ENCODE peak calls at places on chromosomes 12 and 14, in ten cellular contexts. One of them, this sample, is unnamed.
A peak's percentile ranks its signal among the peaks of the same experiment; 100 is the strongest.

GRCh38 chr12:13772264-13772663 is 209.1 kb downstream of the GRIN2B start:
- DNase-seq in OCI-LY7: no peak
- DNase-seq in AG04449: no peak
- DNase-seq in natural killer cell: no peak
- DNase-seq in brain microvascular endothelial cell: no peak
- DNase-seq in HepG2: no peak
- DNase-seq in A549: no peak
- DNase-seq in colonic mucosa: no peak
- DNase-seq in astrocyte of the cerebellum: no peak
- DNase-seq in nephron progenitor cell: no peak
- DNase-seq in this sample: no peak

GRCh38 chr12:12323606-12324005 is 26.4 kb downstream of the MANSC1 start:
- DNase-seq in OCI-LY7: no peak
- DNase-seq in AG04449: no peak
- DNase-seq in natural killer cell: no peak
- DNase-seq in brain microvascular endothelial cell: no peak
- DNase-seq in HepG2: no peak
- DNase-seq in A549: no peak
- DNase-seq in colonic mucosa: no peak
- DNase-seq in astrocyte of the cerebellum: no peak
- DNase-seq in nephron progenitor cell: no peak
- DNase-seq in this sample: no peak

GRCh38 chr12:131593411-131593810 is 117.5 kb upstream of the SFSWAP start:
- DNase-seq in OCI-LY7: no peak
- DNase-seq in AG04449: no peak
- DNase-seq in natural killer cell: no peak
- DNase-seq in brain microvascular endothelial cell: no peak
- DNase-seq in HepG2: no peak
- DNase-seq in A549: no peak
- DNase-seq in colonic mucosa: no peak
- DNase-seq in astrocyte of the cerebellum: no peak
- DNase-seq in nephron progenitor cell: no peak
- DNase-seq in this sample: no peak

GRCh38 chr14:59424707-59425106 is 40.5 kb downstream of the GPR135 start:
- DNase-seq in OCI-LY7: no peak
- DNase-seq in AG04449: no peak
- DNase-seq in natural killer cell: no peak
- DNase-seq in brain microvascular endothelial cell: no peak
- DNase-seq in HepG2: no peak
- DNase-seq in A549: no peak
- DNase-seq in colonic mucosa: no peak
- DNase-seq in astrocyte of the cerebellum: no peak
- DNase-seq in nephron progenitor cell: no peak
- DNase-seq in this sample: no peak

GRCh38 chr14:24315807-24316596 is 4.7 kb downstream of the LTB4R start:
- DNase-seq in OCI-LY7: no peak
- DNase-seq in AG04449: no peak
- DNase-seq in natural killer cell: no peak
- DNase-seq in brain microvascular endothelial cell: no peak
- DNase-seq in HepG2: peak; percentile 65
- DNase-seq in A549: no peak
- DNase-seq in colonic mucosa: peak; percentile 73
- DNase-seq in astrocyte of the cerebellum: no peak
- DNase-seq in nephron progenitor cell: no peak
- DNase-seq in this sample: no peak

GRCh38 chr14:64195194-64195593 is 99.0 kb downstream of the ESR2 start:
- DNase-seq in OCI-LY7: peak; percentile 17
- DNase-seq in AG04449: no peak
- DNase-seq in natural killer cell: no peak
- DNase-seq in brain microvascular endothelial cell: no peak
- DNase-seq in HepG2: no peak
- DNase-seq in A549: no peak
- DNase-seq in colonic mucosa: no peak
- DNase-seq in astrocyte of the cerebellum: no peak
- DNase-seq in nephron progenitor cell: no peak
- DNase-seq in this sample: peak; percentile 57

GRCh38 chr12:46442723-46443122 is 70.2 kb upstream of the SLC38A2 start:
- DNase-seq in OCI-LY7: no peak
- DNase-seq in AG04449: no peak
- DNase-seq in natural killer cell: no peak
- DNase-seq in brain microvascular endothelial cell: no peak
- DNase-seq in HepG2: no peak
- DNase-seq in A549: no peak
- DNase-seq in colonic mucosa: no peak
- DNase-seq in astrocyte of the cerebellum: no peak
- DNase-seq in nephron progenitor cell: no peak
- DNase-seq in this sample: no peak

GRCh38 chr12:31589896-31590729 is 823 bp downstream of the DENND5B start:
- DNase-seq in OCI-LY7: peak; percentile 81
- DNase-seq in AG04449: no peak
- DNase-seq in natural killer cell: peak; percentile 41
- DNase-seq in brain microvascular endothelial cell: peak; percentile 44
- DNase-seq in HepG2: peak; percentile 89
- DNase-seq in A549: peak; percentile 81
- DNase-seq in colonic mucosa: peak; percentile 77
- DNase-seq in astrocyte of the cerebellum: no peak
- DNase-seq in nephron progenitor cell: peak; percentile 72
- DNase-seq in this sample: peak; percentile 70

GRCh38 chr12:32025906-32026305 is 66.7 kb downstream of the RESF1 start:
- DNase-seq in OCI-LY7: peak; percentile 82
- DNase-seq in AG04449: no peak
- DNase-seq in natural killer cell: no peak
- DNase-seq in brain microvascular endothelial cell: no peak
- DNase-seq in HepG2: no peak
- DNase-seq in A549: no peak
- DNase-seq in colonic mucosa: no peak
- DNase-seq in astrocyte of the cerebellum: no peak
- DNase-seq in nephron progenitor cell: no peak
- DNase-seq in this sample: peak; percentile 24

GRCh38 chr12:124327362-124328043 is 32.6 kb downstream of the RFLNA start:
- DNase-seq in OCI-LY7: no peak
- DNase-seq in AG04449: no peak
- DNase-seq in natural killer cell: no peak
- DNase-seq in brain microvascular endothelial cell: no peak
- DNase-seq in HepG2: no peak
- DNase-seq in A549: no peak
- DNase-seq in colonic mucosa: no peak
- DNase-seq in astrocyte of the cerebellum: no peak
- DNase-seq in nephron progenitor cell: no peak
- DNase-seq in this sample: no peak

GRCh38 chr14:85531141-85531593 is 1.2 kb downstream of the FLRT2 start:
- DNase-seq in OCI-LY7: no peak
- DNase-seq in AG04449: no peak
- DNase-seq in natural killer cell: no peak
- DNase-seq in brain microvascular endothelial cell: peak; percentile 74
- DNase-seq in HepG2: no peak
- DNase-seq in A549: peak; percentile 79
- DNase-seq in colonic mucosa: peak; percentile 27
- DNase-seq in astrocyte of the cerebellum: no peak
- DNase-seq in nephron progenitor cell: peak; percentile 50
- DNase-seq in this sample: no peak

GRCh38 chr14:85532570-85532969 is 2.6 kb downstream of the FLRT2 start:
- DNase-seq in OCI-LY7: no peak
- DNase-seq in AG04449: no peak
- DNase-seq in natural killer cell: no peak
- DNase-seq in brain microvascular endothelial cell: no peak
- DNase-seq in HepG2: no peak
- DNase-seq in A549: no peak
- DNase-seq in colonic mucosa: no peak
- DNase-seq in astrocyte of the cerebellum: no peak
- DNase-seq in nephron progenitor cell: no peak
- DNase-seq in this sample: peak; percentile 21

GRCh38 chr14:85532981-85533820 is 3.3 kb downstream of the FLRT2 start:
- DNase-seq in OCI-LY7: no peak
- DNase-seq in AG04449: no peak
- DNase-seq in natural killer cell: no peak
- DNase-seq in brain microvascular endothelial cell: peak; percentile 77
- DNase-seq in HepG2: no peak
- DNase-seq in A549: peak; percentile 80
- DNase-seq in colonic mucosa: peak; percentile 37
- DNase-seq in astrocyte of the cerebellum: peak; percentile 57
- DNase-seq in nephron progenitor cell: peak; percentile 69
- DNase-seq in this sample: peak; percentile 7

GRCh38 chr14:85530626-85531025 is 682 bp downstream of the FLRT2 start:
- DNase-seq in OCI-LY7: no peak
- DNase-seq in AG04449: no peak
- DNase-seq in natural killer cell: no peak
- DNase-seq in brain microvascular endothelial cell: no peak
- DNase-seq in HepG2: no peak
- DNase-seq in A549: no peak
- DNase-seq in colonic mucosa: no peak
- DNase-seq in astrocyte of the cerebellum: no peak
- DNase-seq in nephron progenitor cell: no peak
- DNase-seq in this sample: no peak

DNA sequence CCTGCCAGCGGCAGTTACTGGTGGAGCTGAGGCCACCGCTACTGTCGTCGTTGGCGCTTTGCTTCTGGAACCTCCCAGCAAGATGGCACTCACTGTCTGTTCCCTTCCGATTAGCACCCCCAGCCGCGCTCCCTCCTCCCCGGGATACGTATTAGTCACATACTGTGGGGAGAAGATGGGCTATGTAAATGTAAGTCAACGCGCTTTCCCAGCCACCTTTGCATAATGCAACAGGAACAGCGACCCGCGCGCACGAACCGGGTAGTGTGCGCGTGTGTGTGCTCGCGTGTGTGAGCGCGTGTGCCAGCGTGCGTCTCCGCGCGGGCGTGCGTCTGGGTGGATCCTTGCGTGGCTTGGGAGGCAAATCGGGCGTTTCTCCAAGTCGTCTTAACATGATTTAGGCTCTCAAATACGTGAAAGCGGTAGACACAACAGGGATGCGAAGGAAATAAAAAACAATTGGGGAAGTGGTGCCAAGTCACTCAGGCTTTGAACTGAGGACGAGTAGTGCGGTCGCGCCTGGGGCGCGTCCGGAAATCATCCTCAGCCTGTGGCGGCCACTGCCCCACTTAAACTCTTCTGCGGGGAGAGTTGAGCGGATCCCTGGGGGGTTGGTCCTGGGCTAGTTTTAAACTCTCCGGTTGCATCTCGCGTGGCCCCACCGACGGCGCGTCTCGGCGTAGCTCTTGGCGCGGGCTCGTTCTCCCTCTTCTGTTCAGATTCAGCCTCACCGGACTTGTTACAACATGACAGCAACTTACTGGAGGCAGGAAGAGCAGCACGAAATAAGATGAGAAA is 1.8 kb downstream of the FLRT2 start:
- DNase-seq in OCI-LY7: no peak
- DNase-seq in AG04449: no peak
- DNase-seq in natural killer cell: no peak
- DNase-seq in brain microvascular endothelial cell: peak; percentile 91
- DNase-seq in HepG2: no peak
- DNase-seq in A549: peak; percentile 79
- DNase-seq in colonic mucosa: peak; percentile 44
- DNase-seq in astrocyte of the cerebellum: no peak
- DNase-seq in nephron progenitor cell: peak; percentile 55
- DNase-seq in this sample: peak; percentile 10
- TF ChIP-seq CTCF in OCI-LY7: no peak
- TF ChIP-seq CTCF in AG04449: peak; percentile 60
- TF ChIP-seq CTCF in natural killer cell: no peak
- TF ChIP-seq CTCF in brain microvascular endothelial cell: peak; percentile 72
- TF ChIP-seq CTCF in HepG2: peak; percentile 12
- TF ChIP-seq CTCF in A549: peak; percentile 32
- TF ChIP-seq CTCF in colonic mucosa: no peak
- TF ChIP-seq CTCF in astrocyte of the cerebellum: peak; percentile 46
- TF ChIP-seq CTCF in nephron progenitor cell: no peak
- TF ChIP-seq CTCF in this sample: no peak

DNA sequence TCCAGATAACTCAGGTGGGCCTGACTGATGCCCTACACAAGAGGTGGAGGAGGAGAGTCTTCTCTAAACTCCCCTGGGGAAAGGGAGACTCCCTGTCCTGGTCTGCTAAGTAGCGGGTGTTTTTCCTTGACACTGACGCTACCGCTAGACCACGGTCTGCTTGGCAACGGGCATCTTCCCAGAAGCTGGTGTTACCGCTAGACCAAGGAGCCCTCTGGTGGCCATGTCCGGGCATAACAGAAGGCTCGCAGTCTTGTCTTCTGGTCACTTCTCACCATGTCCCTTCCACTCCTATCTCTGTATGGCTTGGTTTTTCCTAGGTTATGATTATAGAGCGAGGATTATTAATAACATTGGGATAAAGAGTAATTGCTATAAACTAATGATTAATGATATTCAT is 965.5 kb downstream of the TMEM121 start:
- DNase-seq in OCI-LY7: peak; percentile 43
- DNase-seq in AG04449: no peak
- DNase-seq in natural killer cell: no peak
- DNase-seq in brain microvascular endothelial cell: no peak
- DNase-seq in HepG2: no peak
- DNase-seq in A549: peak; percentile 50
- DNase-seq in colonic mucosa: no peak
- DNase-seq in astrocyte of the cerebellum: no peak
- DNase-seq in nephron progenitor cell: peak; percentile 2
- DNase-seq in this sample: no peak
- TF ChIP-seq CTCF in OCI-LY7: peak; percentile 65
- TF ChIP-seq CTCF in AG04449: no peak
- TF ChIP-seq CTCF in natural killer cell: peak; percentile 8
- TF ChIP-seq CTCF in brain microvascular endothelial cell: peak; percentile 41
- TF ChIP-seq CTCF in HepG2: peak; percentile 21
- TF ChIP-seq CTCF in A549: peak; percentile 11
- TF ChIP-seq CTCF in colonic mucosa: peak; percentile 11
- TF ChIP-seq CTCF in astrocyte of the cerebellum: no peak
- TF ChIP-seq CTCF in nephron progenitor cell: no peak
- TF ChIP-seq CTCF in this sample: peak; percentile 12

GRCh38 chr14:47040490-47040889 is 388.9 kb upstream of the RPL10L start:
- DNase-seq in OCI-LY7: no peak
- DNase-seq in AG04449: no peak
- DNase-seq in natural killer cell: no peak
- DNase-seq in brain microvascular endothelial cell: peak; percentile 50
- DNase-seq in HepG2: peak; percentile 3
- DNase-seq in A549: peak; percentile 31
- DNase-seq in colonic mucosa: no peak
- DNase-seq in astrocyte of the cerebellum: no peak
- DNase-seq in nephron progenitor cell: peak; percentile 8
- DNase-seq in this sample: no peak
- TF ChIP-seq CTCF in OCI-LY7: peak; percentile 26
- TF ChIP-seq CTCF in AG04449: no peak
- TF ChIP-seq CTCF in natural killer cell: no peak
- TF ChIP-seq CTCF in brain microvascular endothelial cell: peak; percentile 65
- TF ChIP-seq CTCF in HepG2: peak; percentile 30
- TF ChIP-seq CTCF in A549: no peak
- TF ChIP-seq CTCF in colonic mucosa: no peak
- TF ChIP-seq CTCF in astrocyte of the cerebellum: peak; percentile 7
- TF ChIP-seq CTCF in nephron progenitor cell: peak; percentile 18
- TF ChIP-seq CTCF in this sample: no peak

GRCh38 chr14:21768875-21769257 is 95.2 kb upstream of the OR4E1 start:
- DNase-seq in OCI-LY7: no peak
- DNase-seq in AG04449: no peak
- DNase-seq in natural killer cell: no peak
- DNase-seq in brain microvascular endothelial cell: no peak
- DNase-seq in HepG2: no peak
- DNase-seq in A549: no peak
- DNase-seq in colonic mucosa: no peak
- DNase-seq in astrocyte of the cerebellum: no peak
- DNase-seq in nephron progenitor cell: no peak
- DNase-seq in this sample: no peak

GRCh38 chr14:21771671-21772070 is 98.1 kb upstream of the OR4E1 start:
- DNase-seq in OCI-LY7: no peak
- DNase-seq in AG04449: no peak
- DNase-seq in natural killer cell: no peak
- DNase-seq in brain microvascular endothelial cell: no peak
- DNase-seq in HepG2: no peak
- DNase-seq in A549: no peak
- DNase-seq in colonic mucosa: no peak
- DNase-seq in astrocyte of the cerebellum: no peak
- DNase-seq in nephron progenitor cell: no peak
- DNase-seq in this sample: no peak

GRCh38 chr14:21768116-21768874 is 94.7 kb upstream of the OR4E1 start:
- DNase-seq in OCI-LY7: peak; percentile 48
- DNase-seq in AG04449: no peak
- DNase-seq in natural killer cell: no peak
- DNase-seq in brain microvascular endothelial cell: peak; percentile 4
- DNase-seq in HepG2: peak; percentile 42
- DNase-seq in A549: peak; percentile 26
- DNase-seq in colonic mucosa: no peak
- DNase-seq in astrocyte of the cerebellum: no peak
- DNase-seq in nephron progenitor cell: no peak
- DNase-seq in this sample: peak; percentile 32
- TF ChIP-seq CTCF in OCI-LY7: peak; percentile 79
- TF ChIP-seq CTCF in AG04449: no peak
- TF ChIP-seq CTCF in natural killer cell: peak; percentile 56
- TF ChIP-seq CTCF in brain microvascular endothelial cell: peak; percentile 51
- TF ChIP-seq CTCF in HepG2: peak; percentile 66
- TF ChIP-seq CTCF in A549: peak; percentile 51
- TF ChIP-seq CTCF in colonic mucosa: peak; percentile 34
- TF ChIP-seq CTCF in astrocyte of the cerebellum: peak; percentile 48
- TF ChIP-seq CTCF in nephron progenitor cell: peak; percentile 56
- TF ChIP-seq CTCF in this sample: peak; percentile 18

This sample was measured in GM20000.